ENCODE peak calls at places on chromosomes 12 and 14, in eight cellular contexts. K, V, U, S, J, W, T and B are unnamed samples.
A peak's percentile ranks its signal among the peaks of the same experiment; 100 is the strongest.

GRCh38 chr12:93657076-93657475 is 20.1 kb upstream of the CRADD start:
- DNase-seq in K (no peak), U (no peak), T (no peak), W (no peak), J (no peak), V (no peak), S (no peak), B (no peak)

GRCh38 chr12:62860501-62861156 is 74.3 kb downstream of the PPM1H start:
- DNase-seq in J (no peak), V (no peak), W (no peak), S (no peak), K (no peak), T (no peak), U (peak; percentile 22), B (no peak)

GRCh38 chr12:71764587-71765321 is 10.1 kb downstream of the RAB21 start:
- DNase-seq in K (no peak), W (no peak), T (no peak), J (no peak), U (no peak), V (no peak), S (no peak), B (no peak)

GRCh38 chr14:106556665-106557289 is 1030.4 kb downstream of the TMEM121 start:
- DNase-seq in J (no peak), T (peak; percentile 35), V (no peak), U (peak; percentile 33), S (peak; percentile 91), K (peak; percentile 92), W (peak; percentile 60), B (peak; percentile 4)

GRCh38 chr14:77097006-77097688 is 911 bp upstream of the CIPC start:
- DNase-seq in K (no peak), J (no peak), S (no peak), U (no peak), T (no peak), V (no peak), W (no peak), B (no peak)

GRCh38 chr12:132771126-132771838 is 9.7 kb upstream of the ANKLE2 start:
- DNase-seq in W (no peak), V (no peak), J (no peak), U (no peak), K (no peak), T (no peak), S (peak; percentile 85), B (no peak)

GRCh38 chr12:52442600-52443061 is 8.5 kb upstream of the KRT75 start:
- DNase-seq in S (no peak), V (no peak), U (no peak), K (no peak), J (no peak), W (no peak), T (no peak), B (peak; percentile 4)

GRCh38 chr12:129127771-129128170 is 274.5 kb downstream of the GLT1D1 start:
- DNase-seq in V (no peak), J (no peak), S (no peak), K (no peak), U (no peak), T (no peak), W (no peak), B (peak; percentile 58)

GRCh38 chr14:80291099-80291498 is 79.8 kb upstream of the DIO2 start:
- DNase-seq in J (no peak), T (no peak), W (no peak), U (no peak), V (no peak), S (no peak), K (no peak), B (no peak)

GRCh38 chr12:94026566-94026965 is 121.8 kb upstream of the PLXNC1 start:
- DNase-seq in W (no peak), U (no peak), S (no peak), V (no peak), T (no peak), J (no peak), K (no peak), B (no peak)

GRCh38 chr12:20342111-20342510 is 26.2 kb upstream of the PDE3A start:
- DNase-seq in U (no peak), V (no peak), W (no peak), T (no peak), K (no peak), S (no peak), J (no peak), B (no peak)

GRCh38 chr12:106245767-106246166 is 2.1 kb downstream of the CKAP4 start:
- DNase-seq in T (peak; percentile 30), U (peak; percentile 58), K (peak; percentile 81), V (no peak), W (peak; percentile 76), J (peak; percentile 83), S (no peak), B (peak; percentile 54)

GRCh38 chr12:120474092-120474960 is 4.8 kb upstream of the SRSF9 start:
- DNase-seq in W (no peak), S (no peak), T (peak; percentile 65), V (peak; percentile 28), J (peak; percentile 53), U (peak; percentile 75), K (no peak), B (no peak)

GRCh38 chr12:93684716-93685115 is 7.5 kb downstream of the CRADD start:
- DNase-seq in V (no peak), K (no peak), W (no peak), U (no peak), T (no peak), J (no peak), S (no peak), B (no peak)

GRCh38 chr12:111197545-111197944 is 171.3 kb downstream of the PHETA1 start:
- DNase-seq in K (no peak), U (no peak), T (no peak), V (no peak), S (no peak), J (no peak), W (no peak), B (no peak)

GRCh38 chr12:132280436-132280835 is 49.0 kb downstream of the GALNT9 start:
- DNase-seq in S (no peak), U (no peak), K (peak; percentile 44), J (no peak), T (no peak), W (no peak), V (no peak), B (no peak)

DNA sequence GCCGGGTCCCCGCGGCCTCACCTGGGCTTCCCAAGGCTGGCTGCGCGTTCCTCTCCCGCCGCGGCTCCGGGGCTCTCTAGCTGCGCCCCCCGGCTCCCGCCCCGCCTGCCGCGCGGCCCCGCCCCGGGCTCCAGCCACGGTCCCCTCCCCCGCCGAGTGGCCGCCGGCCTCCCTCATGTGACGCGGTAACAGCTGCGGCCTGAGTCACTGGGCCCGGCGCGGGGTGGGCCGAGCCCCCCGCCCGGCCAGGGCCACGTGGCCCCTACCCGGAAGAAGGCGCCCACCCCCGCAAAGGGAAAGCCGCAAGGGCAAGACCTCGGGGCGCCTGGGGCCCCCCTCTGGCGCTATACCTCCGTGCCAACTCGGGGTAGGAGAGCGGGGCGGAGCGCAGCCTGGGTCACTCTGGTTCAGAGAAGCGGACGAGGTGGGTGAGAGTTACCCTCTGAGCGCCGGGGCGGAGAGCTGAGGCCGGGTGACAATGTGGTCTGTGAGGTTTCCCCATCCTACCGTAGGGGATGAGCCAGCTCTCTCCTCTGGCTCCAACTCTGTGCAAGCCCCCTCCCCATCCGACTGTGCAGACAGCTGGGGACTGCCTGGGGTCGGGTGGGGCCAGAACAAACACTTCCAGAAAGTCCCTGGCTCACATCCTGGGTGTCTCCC is at the start of gene CD63:
- DNase-seq in T (peak; percentile 89), J (peak; percentile 86), V (peak; percentile 94), K (peak; percentile 98), W (peak; percentile 91), U (peak; percentile 94), S (peak; percentile 96), B (peak; percentile 92)
- TF ChIP-seq POLR2A in T (peak; percentile 83), J (peak; percentile 41), V (peak; percentile 78), K (peak; percentile 78), W (no peak), U (peak; percentile 65), S (no peak), B (peak; percentile 83)

DNA sequence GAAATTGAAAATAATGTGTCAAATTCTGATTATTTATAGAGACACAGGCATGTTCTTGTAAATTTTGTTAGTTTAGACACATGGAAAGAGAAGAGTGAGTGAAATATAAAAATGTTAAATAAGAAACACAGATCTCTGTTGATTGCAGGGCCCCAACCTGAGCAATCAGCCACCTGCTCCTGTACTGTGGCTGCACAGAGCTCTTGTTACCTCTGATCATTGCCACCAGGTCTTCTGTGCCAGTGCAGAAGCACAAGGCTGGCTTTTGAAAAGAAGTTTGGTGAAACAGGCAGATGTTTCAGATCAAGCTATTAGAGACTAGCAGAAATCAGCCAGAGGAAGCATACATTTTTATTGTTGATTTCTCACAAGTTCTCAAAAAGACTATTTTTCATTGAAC is 434.1 kb upstream of the OR4E1 start:
- DNase-seq in W (no peak), T (no peak), U (no peak), J (no peak), S (no peak), V (no peak), K (no peak), B (no peak)
- H3K27me3 ChIP-seq in W (no peaks in the 10 kb centered on the region), T (no peaks in the 10 kb centered on the region), U (no peaks in the 10 kb centered on the region), J (peaks cover 2% of the 10 kb centered on the region), S (peaks cover 18% of the 10 kb centered on the region), V (no peaks in the 10 kb centered on the region), K (no peaks in the 10 kb centered on the region), B (no peaks in the 10 kb centered on the region)

GRCh38 chr12:69036999-69037398 is 104.0 kb upstream of the CPM start:
- DNase-seq in J (no peak), S (no peak), U (no peak), V (no peak), W (no peak), K (no peak), T (no peak), B (no peak)

GRCh38 chr12:69036533-69036932 is 103.6 kb upstream of the CPM start:
- DNase-seq in U (no peak), K (no peak), T (no peak), W (no peak), J (no peak), V (no peak), S (no peak), B (no peak)

GRCh38 chr12:69042970-69043369 is 110.0 kb upstream of the CPM start:
- DNase-seq in V (no peak), S (no peak), U (no peak), J (no peak), W (no peak), T (no peak), K (peak; percentile 15), B (peak; percentile 34)

GRCh38 chr12:69042557-69042956 is 109.6 kb upstream of the CPM start:
- DNase-seq in T (no peak), U (no peak), S (no peak), K (no peak), V (no peak), W (no peak), J (no peak), B (no peak)

DNA sequence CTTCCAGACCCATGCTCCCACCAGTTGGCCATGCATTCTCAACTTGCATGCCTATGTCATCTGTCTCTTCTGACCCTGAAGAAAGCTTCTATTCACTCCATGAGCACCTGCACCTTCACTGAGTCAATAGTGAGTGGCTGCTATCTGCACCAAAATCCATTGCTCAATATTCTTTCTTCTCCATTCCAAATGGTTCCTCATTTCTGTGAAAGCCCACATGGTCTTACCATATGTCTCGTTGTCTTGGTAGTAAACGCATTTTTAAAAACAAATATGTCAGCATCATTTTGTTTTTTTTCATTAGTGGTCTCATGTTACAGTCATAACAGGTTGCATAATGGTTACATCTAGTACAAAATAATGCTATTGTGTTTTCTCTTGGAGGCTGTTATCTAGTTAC is 106.9 kb upstream of the CPM start:
- DNase-seq in W (no peak), K (no peak), S (no peak), T (no peak), U (no peak), J (no peak), V (no peak), B (no peak)
- H3K4me1 ChIP-seq in W (no peaks in the 10 kb centered on the region), K (no peaks in the 10 kb centered on the region), S (no peaks in the 10 kb centered on the region), T (no peaks in the 10 kb centered on the region), U (peaks cover 9% of the 10 kb centered on the region), J (no peaks in the 10 kb centered on the region), V (peaks cover 1% of the 10 kb centered on the region), B (no peaks in the 10 kb centered on the region)

GRCh38 chr12:42238240-42239140 is at the start of gene YAF2:
- DNase-seq in K (peak; percentile 99), J (peak; percentile 82), V (peak; percentile 85), W (peak; percentile 91), S (peak; percentile 98), T (peak; percentile 91), U (peak; percentile 91), B (peak; percentile 88)
- TF ChIP-seq POLR2A in K (no peak), J (no peak), V (peak; percentile 19), W (no peak), S (no peak), T (no peak), U (peak; percentile 14), B (peak; percentile 74)